ENCODE peak calls at places on chromosomes 7 and 10, in four cellular contexts. T is ovary, P is tibial artery, U is PC-9. Y is an unnamed sample.

GRCh38 chr7:151235091-151235787 is 3.0 kb downstream of the CHPF2 start:
- DNase-seq in T (no peak), P (no peak), U (no peak), Y (no peak)

GRCh38 chr7:134905375-134905774 is 80.9 kb upstream of the AGBL3 start:
- DNase-seq in T (peak), P (peak), U (no peak), Y (peak)

GRCh38 chr10:129203819-129204218 is 263.2 kb upstream of the MGMT start:
- DNase-seq in T (no peak), P (no peak), U (no peak), Y (no peak)

GRCh38 chr10:7264313-7264741 is 146.5 kb downstream of the SFMBT2 start:
- DNase-seq in T (no peak), P (no peak), U (no peak), Y (no peak)

GRCh38 chr10:110083884-110084283 is 76.1 kb downstream of the ADD3 start:
- DNase-seq in T (no peak), P (no peak), U (no peak), Y (no peak)

GRCh38 chr10:33552290-33552689 is 217.8 kb upstream of the NRP1 start:
- DNase-seq in T (no peak), P (no peak), U (no peak), Y (no peak)

GRCh38 chr7:42236266-42237161 is 495 bp downstream of the GLI3 start:
- DNase-seq in T (peak), P (peak), U (no peak), Y (no peak)

GRCh38 chr10:96645191-96645721 is 58.4 kb upstream of the TM9SF3 start:
- DNase-seq in T (no peak), P (peak), U (no peak), Y (no peak)

GRCh38 chr7:142568430-142569097 is 180.7 kb upstream of the PRSS1 start:
- DNase-seq in T (no peak), P (no peak), U (peak), Y (peak)

GRCh38 chr10:122054046-122055025 is 65.4 kb downstream of the TACC2 start:
- DNase-seq in T (peak), P (peak), U (peak), Y (no peak)

GRCh38 chr10:118957966-118958365 is 71.5 kb upstream of the NANOS1 start:
- DNase-seq in T (no peak), P (no peak), U (no peak), Y (no peak)

GRCh38 chr7:81155654-81156373 is 237.0 kb upstream of the SEMA3C start:
- DNase-seq in T (no peak), P (no peak), U (no peak), Y (no peak)

GRCh38 chr10:123847686-123848432 is 43.7 kb downstream of the CPXM2 start:
- DNase-seq in T (no peak), P (no peak), U (no peak), Y (no peak)

GRCh38 chr10:97196213-97197029 is 10.7 kb upstream of the SLIT1 start:
- DNase-seq in T (peak), P (peak), U (no peak), Y (peak)

GRCh38 chr7:52017802-52018679 is 701.4 kb upstream of the COBL start:
- DNase-seq in T (no peak), P (no peak), U (no peak), Y (no peak)

GRCh38 chr10:91313761-91314520 is 93.5 kb downstream of the PCGF5 start:
- DNase-seq in T (no peak), P (no peak), U (no peak), Y (peak)

GRCh38 chr10:30415613-30416012 is 18.4 kb upstream of the MAP3K8 start:
- DNase-seq in T (no peak), P (no peak), U (no peak), Y (no peak)
- H3K27ac ChIP-seq in T (no peak), P (no peak), U (no peak), Y (no peak)

GRCh38 chr10:48970046-48970445 is 30.4 kb upstream of the LRRC18 start:
- DNase-seq in T (no peak), P (no peak), U (no peak), Y (no peak)

GRCh38 chr10:48968036-48968435 is 28.4 kb upstream of the LRRC18 start:
- DNase-seq in T (no peak), P (no peak), U (no peak), Y (no peak)

GRCh38 chr10:48974757-48975156 is 35.1 kb upstream of the LRRC18 start:
- DNase-seq in T (no peak), P (no peak), U (no peak), Y (no peak)

GRCh38 chr10:48973065-48973464 is 33.4 kb upstream of the LRRC18 start:
- DNase-seq in T (no peak), P (no peak), U (no peak), Y (no peak)

DNA sequence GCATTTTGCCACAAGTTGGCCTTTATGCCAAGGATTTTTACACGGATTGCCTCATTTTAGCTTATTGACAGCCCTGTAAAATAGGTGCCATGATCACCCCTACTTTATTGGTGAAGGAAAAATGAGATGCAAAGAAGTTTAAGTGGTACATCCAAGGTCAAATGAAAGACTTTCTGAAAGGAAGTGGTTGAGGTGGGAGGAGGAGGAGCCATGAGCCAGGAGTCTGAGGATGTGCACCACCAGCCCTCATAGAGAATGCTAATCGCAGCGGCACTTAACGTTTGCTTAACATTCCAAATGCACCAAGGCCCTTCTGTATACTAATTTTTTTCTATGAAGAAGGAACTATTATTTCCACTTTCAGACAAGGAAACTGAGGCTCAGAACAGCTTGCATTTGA is 31.0 kb upstream of the LRRC18 start:
- DNase-seq in T (no peak), P (no peak), U (no peak), Y (no peak)
- TF ChIP-seq CTCF in T (no peak), P (no peak), U (no peak), Y (no peak)

DNA sequence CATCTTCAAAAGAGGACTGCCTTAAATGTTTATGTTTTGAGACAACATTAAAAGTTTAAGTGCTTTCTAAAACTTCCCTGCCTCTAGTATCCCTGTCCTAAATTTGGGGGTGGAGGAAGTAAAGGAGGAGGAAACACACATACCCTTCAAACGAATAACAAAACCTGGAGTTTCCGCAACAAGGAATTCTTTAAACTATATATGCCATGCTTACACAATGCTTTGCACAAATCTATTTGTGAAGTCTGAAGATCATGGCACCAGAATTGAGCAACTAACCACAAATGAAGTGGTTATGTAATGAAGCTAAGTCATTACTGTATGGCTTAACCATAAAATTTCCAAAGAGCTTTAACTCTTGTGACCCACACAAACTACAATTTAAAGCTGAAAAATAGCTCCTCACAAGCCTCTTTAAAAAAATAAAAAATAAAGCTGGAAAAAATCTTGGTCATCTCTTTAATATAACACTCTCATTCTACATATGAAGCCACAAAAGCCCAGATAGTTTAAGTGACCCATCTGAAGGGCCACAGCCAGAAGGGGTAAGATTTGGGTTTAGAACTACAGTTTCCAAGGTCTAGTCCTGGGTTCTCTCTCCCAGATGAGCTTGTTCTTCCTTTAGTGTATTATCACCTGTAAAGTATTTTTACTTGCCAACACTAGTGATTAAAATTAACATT is 9.4 kb downstream of the NCOA4 start:
- DNase-seq in T (no peak), P (no peak), U (peak), Y (peak)
- H3K4me3 ChIP-seq in T (no peak), P (no peak), U (peak), Y (no peak)

GRCh38 chr7:108722561-108722960 is 152.9 kb downstream of the DNAJB9 start:
- DNase-seq in T (no peak), P (no peak), U (no peak), Y (no peak)
- H3K27ac ChIP-seq in T (no peak), P (no peak), U (no peak), Y (no peak)

GRCh38 chr7:21702303-21702702 is 159.5 kb downstream of the DNAH11 start:
- DNase-seq in T (no peak), P (no peak), U (no peak), Y (no peak)

DNA sequence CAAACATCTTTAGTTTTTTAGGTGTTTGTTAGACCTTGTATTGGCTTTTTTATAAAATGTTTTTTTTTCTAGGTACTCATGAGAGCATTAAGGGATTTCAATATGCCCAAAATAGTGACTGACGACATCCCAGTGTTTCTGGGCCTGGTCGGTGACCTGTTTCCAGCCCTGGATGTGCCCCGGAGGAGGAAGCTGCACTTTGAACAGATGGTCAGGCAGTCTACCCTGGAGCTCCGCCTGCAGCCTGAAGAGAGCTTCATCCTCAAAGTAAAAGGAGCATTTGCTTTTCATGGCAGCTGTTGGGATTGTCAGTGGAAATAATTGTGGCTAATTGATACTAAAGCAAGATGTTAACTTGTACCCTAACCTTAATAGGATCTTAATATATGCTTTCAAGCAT is 161.5 kb downstream of the DNAH11 start:
- DNase-seq in T (no peak), P (no peak), U (no peak), Y (no peak)
- TF ChIP-seq CTCF in T (no peak), P (no peak), U (no peak), Y (no peak)

DNA sequence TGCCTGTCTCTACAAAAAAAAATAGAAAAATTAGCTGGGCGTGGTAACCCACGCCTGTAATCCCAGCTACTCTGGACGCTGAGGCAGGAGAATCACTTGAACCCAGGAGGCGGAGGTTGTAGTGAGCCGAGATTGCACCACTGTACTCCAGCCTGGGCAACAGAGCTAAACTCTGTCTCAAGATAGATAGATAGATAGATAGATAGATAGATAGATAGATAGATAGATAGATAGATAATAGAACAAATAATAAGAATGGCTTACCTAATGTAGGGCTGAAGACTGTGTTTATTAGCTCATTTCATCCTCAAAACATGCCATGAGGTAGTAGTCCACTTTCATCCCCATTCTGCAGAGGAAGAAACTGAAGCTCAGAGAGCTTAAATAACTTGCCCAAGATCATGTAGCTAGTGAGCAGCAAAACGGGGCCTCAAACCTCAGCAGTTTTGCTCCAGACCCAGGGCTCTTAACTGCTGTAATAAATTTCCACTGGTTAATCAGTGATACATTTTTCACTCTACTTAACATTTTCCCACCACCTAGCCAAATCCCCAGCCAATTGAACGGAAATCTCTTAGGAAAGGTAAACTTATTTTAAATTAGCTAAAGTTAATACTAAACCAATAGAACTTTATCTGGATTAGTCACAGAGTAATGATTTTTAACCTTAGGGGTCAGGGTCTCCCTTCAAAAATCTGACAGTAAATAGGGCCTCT is 87.7 kb upstream of the KMT2E start:
- DNase-seq in T (no peak), P (no peak), U (no peak), Y (no peak)
- H3K4me3 ChIP-seq in T (no peak), P (no peak), U (no peak), Y (no peak)

DNA sequence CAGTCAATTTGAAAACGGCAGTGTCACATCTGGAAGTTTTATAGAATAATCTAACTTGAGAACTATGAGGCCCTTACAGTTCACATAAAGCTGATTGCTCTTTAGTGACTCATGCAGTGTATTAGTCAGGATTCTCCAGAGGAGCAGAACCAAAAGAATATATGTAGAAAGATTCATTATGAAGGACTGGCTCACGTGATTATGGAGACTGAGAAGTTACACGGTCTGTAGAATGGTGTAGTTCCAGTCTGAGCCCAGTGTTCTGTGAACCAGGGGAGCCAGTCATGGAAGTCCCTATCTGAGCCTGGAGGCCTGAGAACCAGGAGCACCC is 21.5 kb downstream of the RBM33 start:
- DNase-seq in T (no peak), P (no peak), U (no peak), Y (peak)
- H3K27ac ChIP-seq in T (no peak), P (no peak), U (peak), Y (peak)

DNA sequence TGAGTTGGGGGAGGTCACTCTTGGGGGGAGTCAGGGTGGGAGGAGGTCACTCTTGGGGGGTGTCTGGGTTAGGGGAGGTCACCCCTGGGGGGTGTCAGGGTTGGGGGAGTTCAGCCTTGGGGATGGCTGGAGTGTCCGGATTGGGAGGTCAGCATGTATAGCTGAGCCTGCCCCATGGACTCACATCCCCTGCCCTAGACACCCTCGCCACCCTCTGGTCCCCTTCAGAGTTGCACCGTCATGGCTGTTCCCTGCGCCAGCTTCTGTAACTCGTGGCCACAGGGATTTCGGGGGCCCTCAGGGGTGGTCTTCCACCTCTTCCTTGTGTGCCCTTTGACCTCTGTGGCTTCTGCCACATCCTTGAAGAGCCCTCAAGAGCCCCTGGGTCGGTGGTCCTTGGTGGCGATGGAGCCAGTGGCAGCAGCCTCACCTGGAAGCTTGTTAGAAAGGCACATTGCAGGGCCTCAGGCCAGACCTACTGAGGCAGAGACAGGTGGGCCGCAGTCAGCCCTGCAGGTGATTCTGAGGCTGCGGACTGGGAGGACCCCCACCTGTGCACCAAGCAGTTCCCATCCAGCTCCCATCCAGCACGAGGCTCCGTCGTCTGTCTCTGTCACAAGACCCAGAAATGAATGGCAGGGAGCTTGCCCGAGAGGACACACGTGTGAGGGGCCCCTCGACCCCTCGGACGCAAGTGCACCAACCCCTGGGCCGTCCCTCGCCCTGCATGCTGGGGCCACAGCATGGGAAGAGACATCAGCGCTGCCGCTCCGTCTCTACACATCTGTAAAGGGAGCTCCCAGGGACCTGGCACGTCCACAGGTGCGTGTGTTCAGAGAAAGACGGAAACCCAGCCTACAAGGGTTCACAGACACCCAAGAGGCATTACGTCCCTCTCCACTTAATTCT is 44.7 kb upstream of the SUN1 start:
- DNase-seq in T (no peak), P (no peak), U (no peak), Y (no peak)
- TF ChIP-seq CTCF in T (no peak), P (no peak), U (peak), Y (peak)

GRCh38 chr7:50781371-50781770 is 1.3 kb downstream of the GRB10 start:
- DNase-seq in T (no peak), P (no peak), U (no peak), Y (no peak)
- H3K4me3 ChIP-seq in T (no peak), P (no peak), U (no peak), Y (no peak)

DNA sequence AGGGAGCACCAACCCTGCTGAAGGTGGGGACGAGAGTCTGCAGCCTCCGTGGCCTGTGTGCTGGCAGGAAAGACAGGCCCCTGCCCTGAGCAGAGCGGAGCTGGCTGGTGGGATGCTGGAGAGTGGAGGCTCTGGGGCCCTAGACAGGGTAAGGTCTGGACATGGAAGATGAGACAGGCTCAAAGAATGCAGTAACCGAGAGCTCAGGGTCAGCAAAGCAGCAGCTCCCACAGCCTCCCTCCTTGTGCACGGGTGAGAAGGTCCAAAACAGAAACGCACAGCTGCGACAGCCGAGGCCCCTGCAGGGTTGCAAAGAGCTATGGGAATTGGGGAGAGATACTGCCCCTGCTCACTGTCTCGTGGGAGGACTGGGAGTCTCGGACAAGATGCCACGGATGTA is 80.5 kb downstream of the TNS3 start:
- DNase-seq in T (peak), P (no peak), U (no peak), Y (peak)
- H3K27ac ChIP-seq in T (no peak), P (no peak), U (no peak), Y (peak)

Y was measured in AG04450.